ENCODE peak calls at places on chromosomes 6 and 20, in seven cellular contexts. J is Right ventricle myocardium superior, C is HT1080, K is ACHN, F is NCI-H510A, T is H7, X is GM06990. Z is an unnamed sample.

GRCh38 chr20:57548177-57549058 is 12.5 kb upstream of the PCK1 start:
- DNase-seq in X (no peak), K (no peak), C (no peak), T (no peak), J (no peak), F (no peak), Z (no peak)

GRCh38 chr6:142833054-142833453 is 111.9 kb downstream of the HIVEP2 start:
- DNase-seq in T (no peak), K (peak), J (no peak), C (peak), F (no peak), X (no peak), Z (peak)

GRCh38 chr6:109187399-109188114 is 92.2 kb downstream of the CEP57L1 start:
- DNase-seq in F (no peak), X (no peak), C (peak), K (peak), J (peak), T (peak), Z (peak)

GRCh38 chr6:490251-491037 is 98.9 kb downstream of the IRF4 start:
- DNase-seq in F (no peak), K (no peak), J (no peak), T (no peak), C (no peak), X (no peak), Z (no peak)

GRCh38 chr6:109978174-109979032 is at the start of gene GPR6:
- DNase-seq in T (peak), F (peak), X (peak), J (peak), K (peak), C (peak), Z (peak)

GRCh38 chr6:156832166-156832743 is 55.1 kb downstream of the ARID1B start:
- DNase-seq in K (peak), X (no peak), C (no peak), T (peak), F (no peak), J (peak), Z (peak)

GRCh38 chr20:1764136-1765033 is 106.8 kb upstream of the SIRPG start:
- DNase-seq in T (peak), K (peak), C (peak), X (peak), F (peak), J (peak), Z (peak)

GRCh38 chr20:46367234-46367633 is 39.2 kb downstream of the ELMO2 start:
- DNase-seq in T (peak), J (no peak), F (no peak), X (no peak), K (no peak), C (no peak), Z (no peak)

GRCh38 chr20:44785768-44786167 is 24.6 kb downstream of the RIMS4 start:
- DNase-seq in F (no peak), J (no peak), T (peak), K (peak), C (no peak), X (no peak), Z (peak)

GRCh38 chr20:10654630-10655029 is 19.2 kb downstream of the JAG1 start:
- DNase-seq in C (no peak), J (no peak), T (no peak), F (no peak), K (no peak), X (no peak), Z (no peak)

GRCh38 chr6:7324520-7324919 is 11.5 kb upstream of the SSR1 start:
- DNase-seq in C (no peak), X (no peak), J (no peak), K (no peak), F (no peak), T (no peak), Z (no peak)

GRCh38 chr20:61840661-61841455 is 224.8 kb downstream of the TAF4 start:
- DNase-seq in F (no peak), K (no peak), X (no peak), J (peak), C (no peak), T (no peak), Z (no peak)

GRCh38 chr6:159692303-159693127 is 526 bp downstream of the SOD2 start:
- DNase-seq in J (peak), K (peak), X (peak), F (peak), C (peak), T (no peak), Z (peak)

GRCh38 chr6:80329496-80329895 is 223.0 kb downstream of the BCKDHB start:
- DNase-seq in K (no peak), X (no peak), T (no peak), J (no peak), F (no peak), C (no peak), Z (no peak)

GRCh38 chr20:6057704-6058103 is 3.8 kb upstream of the LRRN4 start:
- DNase-seq in J (no peak), C (no peak), X (no peak), K (no peak), T (no peak), F (no peak), Z (no peak)

GRCh38 chr6:87766211-87766610 is 64.2 kb upstream of the AKIRIN2 start:
- DNase-seq in X (no peak), C (no peak), T (no peak), K (no peak), F (no peak), J (no peak), Z (no peak)

Z was measured in RWPE1.